ENCODE peak calls at places on chromosomes 11 and 22, in six cellular contexts. I is IMR-90, B is suprapubic skin, G is Peyer's patch, V is adrenal gland, O is transverse colon. K is an unnamed sample.

GRCh38 chr22:28344893-28345292 is 334.7 kb downstream of the TTC28 start:
- DNase-seq in B (no peak), V (no peak), G (no peak), O (no peak), I (peak), K (no peak)

GRCh38 chr11:116958246-116958645 is 120.8 kb upstream of the APOA1 start:
- DNase-seq in I (no peak), O (no peak), B (no peak), G (no peak), V (no peak), K (no peak)

GRCh38 chr11:122922893-122923292 is 40.3 kb downstream of the JHY start:
- DNase-seq in G (no peak), O (no peak), I (no peak), B (no peak), V (no peak), K (no peak)

GRCh38 chr11:69438286-69438920 is 43.1 kb upstream of the LINC01488 start:
- DNase-seq in G (no peak), B (no peak), O (no peak), I (no peak), V (no peak), K (no peak)

GRCh38 chr11:41414771-41415440 is 44.5 kb downstream of the LRRC4C start:
- DNase-seq in V (no peak), G (no peak), B (no peak), O (no peak), I (no peak), K (no peak)

GRCh38 chr22:44671742-44672141 is 30.3 kb upstream of the PRR5 start:
- DNase-seq in G (no peak), V (no peak), B (no peak), I (peak), O (no peak), K (no peak)

GRCh38 chr22:50599816-50600454 is 658 bp upstream of the MAPK8IP2 start:
- DNase-seq in V (peak), B (peak), G (no peak), I (no peak), O (peak), K (no peak)

GRCh38 chr11:104328514-104328912 is 164.6 kb upstream of the PDGFD start:
- DNase-seq in O (no peak), G (no peak), I (no peak), B (no peak), V (no peak), K (no peak)

GRCh38 chr11:33912405-33913361 is 20.8 kb upstream of the LMO2 start:
- DNase-seq in G (no peak), I (peak), B (no peak), V (no peak), O (no peak), K (no peak)

GRCh38 chr11:20363500-20364411 is at the start of gene HTATIP2:
- DNase-seq in I (peak), G (peak), V (peak), B (peak), O (peak), K (no peak)

GRCh38 chr11:26510201-26510600 is 61.9 kb downstream of the MUC15 start:
- DNase-seq in B (no peak), O (no peak), V (no peak), I (no peak), G (no peak), K (no peak)

GRCh38 chr11:86087281-86087680 is 18.4 kb upstream of the PICALM start:
- DNase-seq in V (no peak), G (no peak), B (no peak), O (no peak), I (no peak), K (no peak)

GRCh38 chr11:134371436-134372185 is 39.8 kb downstream of the GLB1L2 start:
- DNase-seq in G (no peak), O (no peak), I (no peak), V (no peak), B (peak), K (no peak)

GRCh38 chr11:123407124-123407995 is 22.7 kb upstream of the GRAMD1B start:
- DNase-seq in V (peak), O (peak), B (no peak), G (peak), I (peak), K (no peak)

GRCh38 chr11:88188251-88189030 is 13.2 kb upstream of the RAB38 start:
- DNase-seq in V (peak), G (no peak), I (no peak), B (no peak), O (no peak), K (no peak)

GRCh38 chr22:43658823-43659222 is 153.3 kb downstream of the EFCAB6 start:
- DNase-seq in B (no peak), O (no peak), G (no peak), V (no peak), I (no peak), K (peak)

GRCh38 chr11:87473174-87473573 is 435.4 kb downstream of the TMEM135 start:
- DNase-seq in I (peak), G (no peak), O (no peak), B (no peak), V (no peak), K (peak)

GRCh38 chr11:112374486-112375140 is 114.0 kb upstream of the PLET1 start:
- DNase-seq in I (no peak), O (no peak), G (no peak), V (no peak), B (no peak), K (no peak)

GRCh38 chr11:67606477-67607295 is at the start of gene NDUFV1:
- DNase-seq in B (peak), I (peak), G (peak), O (peak), V (peak), K (peak)
- TF ChIP-seq POLR2A in B (peak), I (peak), G (peak), O (peak), V (peak), K (no peak)

DNA sequence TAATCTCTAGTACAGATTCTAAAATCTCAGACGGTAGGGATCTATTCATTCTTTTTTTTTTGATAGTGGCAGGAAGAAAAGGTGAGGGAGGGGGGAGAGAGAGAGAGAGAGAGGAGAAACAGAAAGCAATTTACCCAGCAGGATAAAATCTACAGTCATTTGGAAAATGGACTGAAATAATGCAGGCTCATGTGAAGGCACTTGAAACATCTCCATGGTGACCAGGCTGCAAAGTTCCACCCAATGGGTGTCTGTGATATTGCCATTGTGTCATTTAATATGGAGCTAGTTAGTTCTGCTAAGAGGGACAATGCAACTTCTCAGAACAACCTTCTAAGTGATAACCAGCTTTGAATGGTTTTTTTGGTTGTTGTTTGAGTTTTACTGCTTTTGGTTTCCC is 165.2 kb upstream of the RAG2 start:
- DNase-seq in B (no peak), I (no peak), O (no peak), G (no peak), V (no peak), K (no peak)
- H3K4me3 ChIP-seq in B (no peak), I (no peak), O (no peak), G (no peak), V (no peak), K (no peak)

DNA sequence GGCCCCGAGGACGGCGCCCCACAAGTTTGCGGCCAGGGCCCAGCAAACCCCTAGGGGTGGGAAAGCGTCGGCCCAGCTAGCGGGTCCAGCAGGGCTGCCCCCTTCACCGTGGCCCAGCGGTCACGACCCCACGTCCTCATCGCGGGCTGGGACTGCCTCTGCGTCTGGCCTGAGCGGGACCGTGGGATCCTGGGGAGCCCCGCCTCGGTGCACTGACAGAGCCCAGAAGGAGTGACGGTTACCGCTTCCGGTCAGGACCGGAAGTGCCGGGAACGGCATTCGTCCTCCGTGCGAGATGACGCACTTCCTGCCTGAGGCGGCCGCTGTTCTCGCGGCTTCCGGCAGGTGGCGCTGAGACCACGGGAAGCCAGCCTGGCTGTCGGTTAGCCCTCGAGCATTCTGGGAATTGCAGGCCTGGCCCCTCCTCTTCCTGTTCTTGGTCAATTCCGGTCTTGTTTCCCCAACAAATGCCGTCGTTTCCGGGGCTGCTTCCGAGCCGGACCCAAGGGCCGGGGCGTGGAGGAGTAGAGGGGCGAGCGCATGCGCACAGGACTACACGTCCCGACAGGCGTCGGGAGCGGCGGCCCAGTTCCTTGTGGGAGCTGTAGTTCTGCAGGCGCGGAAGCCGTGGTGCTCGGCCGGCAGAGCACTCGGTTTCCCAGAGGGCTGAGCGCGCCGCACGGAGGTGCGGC is at the start of gene TSSC4:
- DNase-seq in I (peak), G (peak), B (peak), O (peak), V (peak), K (peak)
- TF ChIP-seq POLR2A in I (peak), G (peak), B (peak), O (peak), V (peak), K (peak)

GRCh38 chr11:63536669-63537292 is at the start of gene PLAAT4:
- DNase-seq in I (peak), O (peak), G (peak), B (no peak), V (peak), K (no peak)
- H3K4me3 ChIP-seq in I (peak), O (peak), G (peak), B (peak), V (peak), K (peak)

DNA sequence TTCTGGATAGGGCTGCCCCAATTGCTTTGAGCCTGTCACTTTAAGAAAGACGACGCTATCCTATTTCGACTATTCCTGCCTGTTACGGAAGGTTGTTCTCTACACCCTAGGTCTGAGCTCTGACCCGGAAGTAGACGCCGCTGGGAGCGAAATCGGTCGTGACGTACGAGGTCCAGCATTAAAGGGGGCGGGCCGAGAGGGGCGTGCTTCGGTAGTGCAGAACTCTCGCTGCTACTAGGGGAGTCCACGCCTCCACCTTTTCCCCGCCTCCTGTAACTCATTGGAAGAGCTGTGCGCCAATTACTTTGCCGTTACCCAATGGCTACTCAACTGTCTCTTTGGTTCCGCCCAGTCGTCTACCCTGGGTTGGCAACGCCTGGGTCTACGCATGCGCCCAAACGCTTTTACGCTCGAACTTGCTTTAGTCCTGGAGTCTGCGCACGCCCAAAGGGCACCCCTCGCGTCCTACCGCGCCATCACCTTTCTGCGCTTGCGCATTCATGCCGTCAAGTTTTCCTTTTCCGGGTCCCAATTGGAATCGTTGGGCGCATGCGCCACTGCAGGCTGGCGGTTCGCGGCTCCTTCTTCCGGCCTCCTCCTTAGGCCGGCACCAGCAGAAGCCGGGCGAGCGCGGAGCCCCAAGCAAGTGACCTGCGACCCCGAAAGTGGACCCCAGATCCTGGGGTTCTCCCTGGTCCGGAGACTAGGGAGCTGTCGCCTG is at the start of gene PCNX3:
- DNase-seq in O (peak), I (peak), V (peak), B (peak), G (peak), K (peak)
- TF ChIP-seq POLR2A in O (peak), I (no peak), V (peak), B (peak), G (peak), K (peak)

DNA sequence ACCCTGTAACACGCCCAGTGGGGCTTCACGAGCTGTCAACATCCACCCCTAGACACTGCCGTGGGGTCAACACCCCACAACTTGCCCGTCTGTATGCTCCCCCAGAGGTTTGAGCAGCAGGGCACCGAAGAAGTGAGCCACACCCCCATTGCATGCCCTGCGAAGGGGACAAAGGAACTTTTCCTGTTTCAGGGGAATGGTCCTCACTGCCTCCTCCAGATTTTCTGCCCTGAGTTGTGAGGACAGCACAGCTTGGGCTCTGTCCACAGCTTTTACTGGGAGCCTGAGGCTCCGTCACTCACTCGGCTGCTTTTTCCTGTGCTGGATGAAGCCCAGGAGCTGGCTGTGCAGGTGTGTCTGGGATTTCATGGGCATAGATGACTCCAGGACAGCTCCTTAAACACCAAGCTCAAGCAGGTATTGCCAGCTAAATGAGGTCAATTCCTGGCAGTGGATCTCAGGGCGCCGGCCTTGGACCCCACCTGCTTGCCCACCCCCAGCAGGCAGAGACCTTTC is 40.2 kb upstream of the CCDC188 start:
- DNase-seq in O (no peak), I (no peak), V (no peak), B (no peak), G (no peak), K (no peak)
- H3K4me3 ChIP-seq in O (no peak), I (no peak), V (no peak), B (no peak), G (no peak), K (no peak)

K was measured in esophagus muscularis mucosa.